ENCODE peak calls at places on chromosomes 1 and 21, in seven cellular contexts. F is NCI-H1105; Q is stimulated activated CD4-positive, alpha-beta T cell treated with anti-CD3 and anti-CD28 coated beads, Interleukin-2, amount 100 ng/mL, for 48 hours; Z is AG04450; Y is non-pigmented ciliary epithelial cell; L is A172; C is iris pigment epithelial cell. W is an unnamed sample.

GRCh38 chr1:36136535-36136934 is 11.5 kb upstream of the COL8A2 start:
- DNase-seq in F (no peak), Q (no peak), Z (peak), Y (no peak), L (peak), C (peak), W (no peak)

GRCh38 chr1:203264052-203264501 is 34.6 kb upstream of the CHIT1 start:
- DNase-seq in F (no peak), Q (no peak), Z (no peak), Y (no peak), L (peak), C (no peak), W (no peak)

GRCh38 chr1:15965228-15965767 is 10.6 kb downstream of the ZBTB17 start:
- DNase-seq in F (no peak), Q (no peak), Z (no peak), Y (no peak), L (no peak), C (peak), W (no peak)

GRCh38 chr1:11458811-11459275 is 20.1 kb upstream of the DISP3 start:
- DNase-seq in F (no peak), Q (no peak), Z (no peak), Y (no peak), L (no peak), C (no peak), W (no peak)

GRCh38 chr1:108704501-108704900 is 8.2 kb upstream of the FNDC7 start:
- DNase-seq in F (no peak), Q (no peak), Z (peak), Y (no peak), L (peak), C (peak), W (no peak)

GRCh38 chr1:6860401-6860800 is 75.1 kb downstream of the CAMTA1 start:
- DNase-seq in F (no peak), Q (no peak), Z (peak), Y (peak), L (peak), C (peak), W (no peak)

GRCh38 chr1:168783831-168784230 is 54.8 kb upstream of the DPT start:
- DNase-seq in F (no peak), Q (no peak), Z (no peak), Y (no peak), L (no peak), C (peak), W (no peak)

GRCh38 chr1:26747048-26747447 is 40.7 kb upstream of the PIGV start:
- DNase-seq in F (no peak), Q (no peak), Z (no peak), Y (no peak), L (no peak), C (no peak), W (no peak)

GRCh38 chr1:5365751-5366150 is 626.5 kb downstream of the NPHP4 start:
- DNase-seq in F (no peak), Q (no peak), Z (no peak), Y (no peak), L (no peak), C (no peak), W (no peak)

GRCh38 chr1:207901041-207901653 is 9.8 kb downstream of the CD34 start:
- DNase-seq in F (no peak), Q (no peak), Z (no peak), Y (no peak), L (no peak), C (no peak), W (no peak)

GRCh38 chr1:112818990-112819689 is 104.0 kb upstream of the PPM1J start:
- DNase-seq in F (no peak), Q (no peak), Z (peak), Y (peak), L (peak), C (peak), W (no peak)

GRCh38 chr21:34636961-34637360 is 22.0 kb upstream of the RCAN1 start:
- DNase-seq in F (no peak), Q (no peak), Z (no peak), Y (no peak), L (no peak), C (no peak), W (no peak)

GRCh38 chr1:74193908-74194307 is 4.1 kb downstream of the LRRIQ3 start:
- DNase-seq in F (no peak), Q (no peak), Z (peak), Y (peak), L (no peak), C (peak), W (no peak)

GRCh38 chr1:56450004-56450666 is 129.2 kb downstream of the PLPP3 start:
- DNase-seq in F (no peak), Q (no peak), Z (no peak), Y (no peak), L (no peak), C (no peak), W (no peak)

GRCh38 chr1:201126832-201127754 is at the start of gene ASCL5:
- DNase-seq in F (peak), Q (no peak), Z (no peak), Y (no peak), L (peak), C (no peak), W (no peak)

GRCh38 chr1:109112056-109112651 is 1.8 kb upstream of the ELAPOR1 start:
- DNase-seq in F (no peak), Q (no peak), Z (no peak), Y (no peak), L (peak), C (peak), W (no peak)

GRCh38 chr21:46142581-46143473 is 12.6 kb downstream of the FTCD start:
- DNase-seq in F (no peak), Q (no peak), Z (no peak), Y (no peak), L (no peak), C (no peak), W (no peak)

GRCh38 chr1:11316701-11317100 is 43.7 kb downstream of the UBIAD1 start:
- DNase-seq in F (no peak), Q (no peak), Z (no peak), Y (no peak), L (no peak), C (peak), W (no peak)

GRCh38 chr1:150551049-150551783 is 2.0 kb downstream of the ADAMTSL4 start:
- DNase-seq in F (no peak), Q (no peak), Z (no peak), Y (no peak), L (no peak), C (no peak), W (no peak)

GRCh38 chr1:53016705-53017104 is 45.3 kb upstream of the PODN start:
- DNase-seq in F (no peak), Q (no peak), Z (no peak), Y (no peak), L (no peak), C (peak), W (no peak)

GRCh38 chr21:41678016-41678935 is 88.6 kb downstream of the RIPK4 start:
- DNase-seq in F (peak), Q (no peak), Z (no peak), Y (no peak), L (peak), C (peak), W (no peak)

GRCh38 chr1:59146651-59147358 is 150.1 kb upstream of the FGGY start:
- DNase-seq in F (no peak), Q (peak), Z (no peak), Y (no peak), L (peak), C (peak), W (peak)

GRCh38 chr1:107401704-107402103 is 260.9 kb downstream of the NTNG1 start:
- DNase-seq in F (no peak), Q (no peak), Z (no peak), Y (no peak), L (no peak), C (no peak), W (no peak)

GRCh38 chr21:31860851-31861250 is 12.0 kb upstream of the HUNK start:
- DNase-seq in F (no peak), Q (no peak), Z (no peak), Y (no peak), L (no peak), C (no peak), W (no peak)

GRCh38 chr1:208935517-208936187 is 647.9 kb upstream of the CAMK1G start:
- DNase-seq in F (no peak), Q (no peak), Z (no peak), Y (no peak), L (no peak), C (no peak), W (no peak)

GRCh38 chr1:171740987-171741871 is 636 bp downstream of the VAMP4 start:
- DNase-seq in F (no peak), Q (peak), Z (no peak), Y (no peak), L (peak), C (peak), W (peak)

GRCh38 chr1:234326493-234327366 is 46.5 kb upstream of the COA6 start:
- DNase-seq in F (peak), Q (peak), Z (no peak), Y (no peak), L (peak), C (peak), W (peak)

GRCh38 chr1:217425528-217425927 is 205.4 kb downstream of the GPATCH2 start:
- DNase-seq in F (no peak), Q (no peak), Z (no peak), Y (peak), L (no peak), C (no peak), W (no peak)

GRCh38 chr1:74502432-74502831 is 10.0 kb downstream of the LRRC53 start:
- DNase-seq in F (no peak), Q (no peak), Z (peak), Y (no peak), L (peak), C (peak), W (no peak)

GRCh38 chr1:18175530-18176377 is 68.2 kb downstream of the IGSF21 start:
- DNase-seq in F (peak), Q (no peak), Z (no peak), Y (no peak), L (no peak), C (no peak), W (no peak)

GRCh38 chr1:245074898-245075297 is 79.9 kb upstream of the KIF26B start:
- DNase-seq in F (no peak), Q (no peak), Z (no peak), Y (no peak), L (no peak), C (no peak), W (no peak)

GRCh38 chr21:14401217-14401616 is 18.3 kb upstream of the HSPA13 start:
- DNase-seq in F (peak), Q (no peak), Z (no peak), Y (no peak), L (no peak), C (no peak), W (no peak)

GRCh38 chr1:192747305-192747704 is 61.5 kb upstream of the RGS2 start:
- DNase-seq in F (no peak), Q (no peak), Z (no peak), Y (no peak), L (no peak), C (peak), W (no peak)

GRCh38 chr21:45078877-45079281 is 4.5 kb downstream of the ADARB1 start:
- DNase-seq in F (no peak), Q (peak), Z (peak), Y (peak), L (peak), C (peak), W (no peak)

GRCh38 chr1:40592107-40592773 is 60.8 kb downstream of the ZNF684 start:
- DNase-seq in F (peak), Q (no peak), Z (no peak), Y (no peak), L (peak), C (peak), W (no peak)

GRCh38 chr1:24558902-24559791 is 3.3 kb downstream of the NCMAP start:
- DNase-seq in F (no peak), Q (no peak), Z (peak), Y (peak), L (peak), C (peak), W (no peak)

GRCh38 chr1:236417325-236417724 is 23.2 kb downstream of the EDARADD start:
- DNase-seq in F (no peak), Q (no peak), Z (no peak), Y (no peak), L (no peak), C (no peak), W (no peak)

GRCh38 chr1:92623187-92623778 is 136.6 kb upstream of the GFI1 start:
- DNase-seq in F (peak), Q (no peak), Z (no peak), Y (peak), L (no peak), C (peak), W (no peak)

GRCh38 chr1:112633628-112634027 is 14.0 kb downstream of the CAPZA1 start:
- DNase-seq in F (no peak), Q (no peak), Z (no peak), Y (no peak), L (no peak), C (no peak), W (no peak)

W was measured in GM19239.